ENCODE peak calls at places on chromosomes 7 and 10, in six cellular contexts. O is DND-41; R is ovary; Y is adrenal gland; K is CD8-positive, alpha-beta T cell; H is GM12865. S is an unnamed sample.

GRCh38 chr10:3776796-3777571 is 8.0 kb downstream of the KLF6 start:
- DNase-seq in O (peak), R (no peak), Y (peak), K (no peak), H (no peak), S (peak)

GRCh38 chr10:35306852-35307251 is 29.5 kb upstream of the CCNY start:
- DNase-seq in O (no peak), R (no peak), Y (no peak), K (no peak), H (no peak), S (no peak)

GRCh38 chr7:101017099-101017777 is 2.6 kb upstream of the MUC17 start:
- DNase-seq in O (peak), R (peak), Y (peak), K (peak), H (peak), S (peak)

GRCh38 chr10:99912057-99912456 is 97.7 kb downstream of the DNMBP start:
- DNase-seq in O (no peak), R (no peak), Y (no peak), K (no peak), H (no peak), S (no peak)

GRCh38 chr10:79905322-79906314 is 43.3 kb downstream of the SFTPD start:
- DNase-seq in O (no peak), R (no peak), Y (no peak), K (no peak), H (no peak), S (no peak)

GRCh38 chr7:30238721-30239441 is 45.5 kb upstream of the ZNRF2 start:
- DNase-seq in O (no peak), R (no peak), Y (peak), K (no peak), H (peak), S (peak)

GRCh38 chr10:104334561-104334960 is 3.7 kb downstream of the ITPRIP start:
- DNase-seq in O (no peak), R (no peak), Y (peak), K (no peak), H (no peak), S (no peak)

GRCh38 chr7:96973986-96974385 is 31.4 kb upstream of the DLX6 start:
- DNase-seq in O (no peak), R (no peak), Y (no peak), K (no peak), H (no peak), S (peak)

GRCh38 chr7:137331378-137331777 is 12.2 kb downstream of the PTN start:
- DNase-seq in O (no peak), R (no peak), Y (no peak), K (no peak), H (no peak), S (no peak)

GRCh38 chr10:52258791-52259427 is 55.2 kb upstream of the DKK1 start:
- DNase-seq in O (no peak), R (no peak), Y (no peak), K (no peak), H (no peak), S (no peak)

GRCh38 chr7:20798694-20799121 is 12.0 kb upstream of the SP8 start:
- DNase-seq in O (no peak), R (no peak), Y (no peak), K (no peak), H (no peak), S (no peak)

GRCh38 chr7:128836729-128837348 is 6.6 kb downstream of the FLNC start:
- DNase-seq in O (no peak), R (no peak), Y (no peak), K (no peak), H (no peak), S (peak)

GRCh38 chr10:74332398-74332797 is 181.4 kb downstream of the ADK start:
- DNase-seq in O (no peak), R (no peak), Y (no peak), K (no peak), H (no peak), S (no peak)

GRCh38 chr10:3887885-3888476 is 103.0 kb upstream of the KLF6 start:
- DNase-seq in O (no peak), R (no peak), Y (peak), K (peak), H (peak), S (peak)

GRCh38 chr10:116732546-116732945 is 9.8 kb downstream of the HSPA12A start:
- DNase-seq in O (no peak), R (no peak), Y (no peak), K (no peak), H (no peak), S (no peak)

GRCh38 chr7:88111136-88111748 is 108.6 kb downstream of the SRI start:
- DNase-seq in O (no peak), R (no peak), Y (no peak), K (no peak), H (peak), S (no peak)

GRCh38 chr7:47384755-47385475 is 197.0 kb downstream of the TNS3 start:
- DNase-seq in O (no peak), R (peak), Y (no peak), K (no peak), H (no peak), S (no peak)

GRCh38 chr7:116970148-116970910 is 17.0 kb downstream of the ST7 start:
- DNase-seq in O (no peak), R (no peak), Y (no peak), K (no peak), H (peak), S (no peak)

GRCh38 chr10:102565793-102566192 is 62.0 kb downstream of the SUFU start:
- DNase-seq in O (no peak), R (no peak), Y (no peak), K (no peak), H (no peak), S (no peak)

GRCh38 chr10:103096130-103096529 is 96.9 kb downstream of the NT5C2 start:
- DNase-seq in O (no peak), R (no peak), Y (no peak), K (no peak), H (no peak), S (no peak)

GRCh38 chr10:132582795-132583194 is 45.2 kb downstream of the INPP5A start:
- DNase-seq in O (no peak), R (no peak), Y (no peak), K (no peak), H (no peak), S (no peak)

GRCh38 chr7:149415391-149416068 is 45.3 kb downstream of the ZNF777 start:
- DNase-seq in O (no peak), R (no peak), Y (no peak), K (no peak), H (no peak), S (no peak)

GRCh38 chr10:48475943-48476278 is 129.0 kb downstream of the ARHGAP22 start:
- DNase-seq in O (no peak), R (no peak), Y (no peak), K (no peak), H (no peak), S (no peak)

GRCh38 chr7:3861371-3861770 is 560.3 kb downstream of the SDK1 start:
- DNase-seq in O (no peak), R (no peak), Y (no peak), K (no peak), H (no peak), S (no peak)

GRCh38 chr7:44148961-44149550 is 7.9 kb upstream of the MYL7 start:
- DNase-seq in O (no peak), R (no peak), Y (no peak), K (no peak), H (no peak), S (peak)

GRCh38 chr10:108789911-108790310 is 1133.4 kb downstream of the XPNPEP1 start:
- DNase-seq in O (no peak), R (no peak), Y (no peak), K (no peak), H (peak), S (no peak)

GRCh38 chr10:126080879-126081331 is 184.5 kb downstream of the FANK1 start:
- DNase-seq in O (no peak), R (peak), Y (no peak), K (no peak), H (no peak), S (no peak)

GRCh38 chr7:4631664-4632171 is 50.4 kb upstream of the FOXK1 start:
- DNase-seq in O (no peak), R (peak), Y (peak), K (no peak), H (no peak), S (peak)

GRCh38 chr10:80507484-80507880 is 30.2 kb upstream of the SH2D4B start:
- DNase-seq in O (no peak), R (no peak), Y (no peak), K (no peak), H (no peak), S (no peak)

GRCh38 chr10:113216068-113216467 is 266.0 kb downstream of the TCF7L2 start:
- DNase-seq in O (no peak), R (no peak), Y (no peak), K (no peak), H (no peak), S (no peak)

GRCh38 chr7:142796501-142797341 is 26.0 kb downstream of the PRSS2 start:
- DNase-seq in O (no peak), R (no peak), Y (no peak), K (no peak), H (peak), S (no peak)

GRCh38 chr7:7719235-7719634 is 828 bp upstream of the RPA3 start:
- DNase-seq in O (peak), R (no peak), Y (peak), K (no peak), H (peak), S (no peak)

GRCh38 chr10:132990684-132991545 is 48.5 kb upstream of the CFAP46 start:
- DNase-seq in O (no peak), R (no peak), Y (no peak), K (no peak), H (no peak), S (peak)

GRCh38 chr7:156308976-156309620 is 331.5 kb upstream of the RNF32 start:
- DNase-seq in O (no peak), R (no peak), Y (no peak), K (no peak), H (no peak), S (no peak)

GRCh38 chr10:70604106-70604505 is 1.6 kb upstream of the PRF1 start:
- DNase-seq in O (no peak), R (no peak), Y (no peak), K (no peak), H (no peak), S (no peak)

GRCh38 chr10:70603439-70603778 is 868 bp upstream of the PRF1 start:
- DNase-seq in O (no peak), R (no peak), Y (no peak), K (peak), H (no peak), S (no peak)

GRCh38 chr10:70601775-70602174 is 766 bp downstream of the PRF1 start:
- DNase-seq in O (no peak), R (no peak), Y (no peak), K (no peak), H (no peak), S (no peak)

GRCh38 chr10:70600512-70601395 is 1.8 kb downstream of the PRF1 start:
- DNase-seq in O (no peak), R (no peak), Y (no peak), K (no peak), H (no peak), S (no peak)

DNA sequence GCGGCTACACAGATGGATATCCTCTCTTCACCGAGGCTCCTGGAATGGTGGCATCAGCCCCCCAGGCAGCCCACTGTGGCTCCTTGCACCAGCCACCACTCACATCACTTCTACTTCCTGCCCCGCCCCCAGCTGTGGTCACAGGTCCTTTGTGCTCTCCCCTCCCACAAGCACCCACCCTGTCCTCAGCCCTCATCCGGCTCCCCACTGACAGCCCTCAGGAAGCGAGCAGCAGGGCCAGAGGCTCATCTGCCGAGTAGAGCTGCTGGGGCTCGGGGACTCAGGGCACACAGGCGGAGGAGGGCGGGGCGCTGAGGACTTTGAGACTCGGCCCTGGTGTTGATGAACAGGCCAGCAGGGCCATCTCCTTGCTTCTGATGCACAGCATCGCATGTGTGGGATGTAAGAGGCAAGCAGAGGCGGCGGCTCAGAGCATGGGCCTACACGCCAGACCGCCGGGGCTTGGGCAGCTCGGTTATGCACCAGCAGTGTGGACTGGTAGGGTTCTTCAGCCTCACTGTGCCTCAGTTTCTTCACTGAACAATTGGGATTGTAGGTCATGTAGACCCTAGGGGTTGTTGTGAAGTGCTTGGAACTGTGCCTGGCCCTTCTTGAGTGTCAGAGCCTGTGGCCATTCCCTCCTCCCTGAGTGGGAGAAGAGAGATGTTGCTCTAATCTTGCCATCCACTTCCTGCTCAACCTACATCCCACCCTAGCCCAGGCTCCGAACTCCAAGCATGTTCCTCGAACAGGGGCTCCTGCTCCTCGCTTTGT is at the start of gene PRF1:
- DNase-seq in O (peak), R (no peak), Y (no peak), K (peak), H (no peak), S (peak)
- H3K4me3 ChIP-seq in O (peak), R (no peak), Y (no peak), K (peak), H (no peak), S (no peak)

GRCh38 chr10:84216834-84217233 is 8.5 kb downstream of the LRIT2 start:
- DNase-seq in O (no peak), R (no peak), Y (peak), K (no peak), H (no peak), S (no peak)
- H3K4me3 ChIP-seq in O (no peak), R (no peak), Y (no peak), K (no peak), H (no peak), S (no peak)

GRCh38 chr7:151008143-151008510 is 16.2 kb downstream of the ATG9B start:
- DNase-seq in O (peak), R (no peak), Y (no peak), K (no peak), H (no peak), S (no peak)

GRCh38 chr7:151006590-151007300 is 15.9 kb downstream of the NOS3 start:
- DNase-seq in O (no peak), R (no peak), Y (no peak), K (no peak), H (no peak), S (peak)

GRCh38 chr7:151005566-151005965 is 14.7 kb downstream of the NOS3 start:
- DNase-seq in O (no peak), R (no peak), Y (no peak), K (no peak), H (no peak), S (no peak)

GRCh38 chr7:151008511-151009323 is 15.6 kb downstream of the ATG9B start:
- DNase-seq in O (peak), R (peak), Y (peak), K (peak), H (peak), S (peak)

DNA sequence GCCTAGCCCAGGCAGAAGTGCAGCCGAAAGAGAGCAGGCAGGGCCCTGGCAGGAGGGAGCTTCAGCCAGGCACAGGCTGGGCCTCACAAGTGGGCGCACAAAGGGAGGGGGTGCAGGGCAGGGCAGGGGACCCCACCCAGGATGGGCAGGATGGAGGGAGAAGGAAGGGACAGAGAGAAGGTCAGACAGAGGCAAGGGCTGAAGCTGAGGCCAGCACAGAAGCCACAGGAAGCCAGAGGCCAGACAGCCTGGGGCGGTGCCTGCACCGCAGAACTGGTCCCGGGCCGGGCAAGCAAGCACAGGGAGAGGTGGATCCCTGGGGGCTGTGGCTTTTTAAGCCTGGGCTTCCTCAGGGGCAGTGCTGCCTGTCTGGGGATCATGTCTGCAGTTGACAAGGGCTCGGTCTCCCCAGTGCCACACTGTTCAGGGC is 16.7 kb downstream of the NOS3 start:
- DNase-seq in O (no peak), R (no peak), Y (no peak), K (no peak), H (no peak), S (peak)
- H3K4me3 ChIP-seq in O (peak), R (no peak), Y (no peak), K (peak), H (no peak), S (no peak)

GRCh38 chr10:44863344-44864041 is 47.6 kb upstream of the TMEM72 start:
- DNase-seq in O (no peak), R (no peak), Y (no peak), K (no peak), H (no peak), S (no peak)
- H3K4me3 ChIP-seq in O (no peak), R (no peak), Y (no peak), K (no peak), H (no peak), S (no peak)

DNA sequence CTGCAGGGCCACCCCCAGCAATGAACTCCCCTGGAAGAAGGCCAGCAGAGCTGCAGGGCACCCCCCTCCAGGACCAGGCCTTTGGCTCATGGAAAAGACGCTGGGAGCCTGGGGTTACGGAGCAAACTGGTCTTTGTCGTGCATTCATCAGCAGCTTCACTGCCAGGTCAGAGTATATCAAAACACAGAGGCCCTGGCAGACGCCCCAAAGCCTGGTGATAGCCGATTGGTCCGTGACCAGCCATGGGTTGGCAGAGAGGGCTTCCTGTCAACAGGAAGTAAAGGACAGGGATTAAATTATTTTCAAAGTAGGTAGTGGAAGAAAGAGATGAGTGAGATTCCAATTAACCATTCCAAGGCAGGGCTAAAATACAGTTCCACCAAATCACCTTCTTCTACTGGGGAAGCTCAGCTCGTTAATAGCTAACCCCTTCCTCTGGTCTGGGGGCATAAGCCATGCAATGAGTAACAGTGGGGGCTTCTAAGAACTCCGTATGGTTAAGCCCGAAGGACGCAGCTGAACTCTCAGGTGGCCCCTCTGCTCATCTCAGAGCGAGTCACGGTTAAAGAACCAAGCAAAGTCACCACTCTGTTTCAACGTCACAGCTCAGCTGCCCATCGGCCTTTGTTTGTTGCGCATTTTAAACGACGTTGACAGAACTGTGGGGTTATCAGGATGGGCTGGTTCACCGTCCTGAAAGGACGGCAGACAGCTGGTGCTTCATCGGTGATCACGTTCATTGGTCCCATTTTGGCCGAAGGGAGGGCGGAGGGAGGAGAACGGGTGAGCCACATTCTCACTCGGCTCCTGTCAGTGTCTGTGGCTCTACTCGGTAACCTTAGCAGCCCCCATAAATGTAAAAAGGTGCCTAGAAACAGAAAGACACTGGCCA is 8.8 kb downstream of the PRKAG2 start:
- DNase-seq in O (no peak), R (peak), Y (peak), K (no peak), H (no peak), S (peak)
- H3K4me3 ChIP-seq in O (no peak), R (no peak), Y (no peak), K (no peak), H (no peak), S (no peak)

GRCh38 chr10:68879628-68880027 is 21.5 kb upstream of the DDX50 start:
- DNase-seq in O (no peak), R (no peak), Y (no peak), K (no peak), H (no peak), S (no peak)

GRCh38 chr10:68877482-68877881 is 23.6 kb upstream of the DDX50 start:
- DNase-seq in O (no peak), R (no peak), Y (no peak), K (no peak), H (no peak), S (no peak)

GRCh38 chr10:68880181-68880580 is 20.9 kb upstream of the DDX50 start:
- DNase-seq in O (no peak), R (no peak), Y (no peak), K (no peak), H (no peak), S (no peak)

GRCh38 chr10:68876919-68877250 is 24.2 kb upstream of the DDX50 start:
- DNase-seq in O (no peak), R (no peak), Y (no peak), K (no peak), H (no peak), S (no peak)

DNA sequence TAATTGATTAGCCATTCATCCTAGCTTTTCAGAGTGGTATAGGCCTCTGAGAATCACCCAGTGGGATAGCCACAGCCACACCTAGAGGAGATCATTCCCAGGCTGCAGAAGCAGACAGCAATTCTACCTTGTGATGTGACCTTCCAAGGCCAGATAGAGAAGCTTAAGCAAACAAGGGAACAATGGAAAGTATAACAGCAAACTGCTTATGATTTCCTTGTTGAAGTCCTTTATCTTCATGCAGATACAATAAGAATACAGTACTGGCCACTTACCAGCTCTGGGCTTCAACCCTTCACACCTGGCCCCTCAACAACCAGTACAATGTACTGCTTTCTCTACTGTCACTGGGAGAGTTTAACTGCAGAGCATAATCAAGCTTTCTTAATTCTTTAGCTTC is 22.7 kb upstream of the DDX50 start:
- DNase-seq in O (no peak), R (no peak), Y (no peak), K (no peak), H (no peak), S (no peak)
- H3K4me3 ChIP-seq in O (no peak), R (no peak), Y (no peak), K (no peak), H (no peak), S (no peak)

GRCh38 chr10:24344279-24344678 is 135.3 kb downstream of the KIAA1217 start:
- DNase-seq in O (peak), R (no peak), Y (no peak), K (no peak), H (no peak), S (no peak)

GRCh38 chr10:24341371-24341770 is 132.4 kb downstream of the KIAA1217 start:
- DNase-seq in O (no peak), R (no peak), Y (no peak), K (no peak), H (no peak), S (no peak)

GRCh38 chr10:24341897-24342296 is 133.0 kb downstream of the KIAA1217 start:
- DNase-seq in O (no peak), R (no peak), Y (no peak), K (no peak), H (no peak), S (no peak)

GRCh38 chr10:24346877-24347505 is 138.1 kb downstream of the KIAA1217 start:
- DNase-seq in O (no peak), R (no peak), Y (no peak), K (no peak), H (no peak), S (no peak)

GRCh38 chr10:24344695-24345473 is 135.9 kb downstream of the KIAA1217 start:
- DNase-seq in O (no peak), R (no peak), Y (no peak), K (no peak), H (no peak), S (no peak)
- H3K4me3 ChIP-seq in O (no peak), R (no peak), Y (no peak), K (no peak), H (no peak), S (no peak)

S was measured in aorta.